ENCODE peak calls at places on chromosomes 4 and X, in seven cellular contexts. L, C, X, B, D, Y and V are unnamed samples.

GRCh38 chrX:69018416-69019072 is 146.7 kb downstream of the PJA1 start:
- DNase-seq in B (no peak), C (no peak), D (no peak), Y (no peak), X (no peak), L (no peak), V (no peak)

GRCh38 chr4:101211146-101211553 is 136.2 kb downstream of the PPP3CA start:
- DNase-seq in Y (peak; percentile 58), D (no peak), B (no peak), L (no peak), X (no peak), C (no peak), V (no peak)

GRCh38 chrX:82070948-82071347 is 869.0 kb downstream of the SH3BGRL start:
- DNase-seq in D (no peak), L (no peak), B (no peak), C (no peak), X (no peak), Y (no peak), V (no peak)

GRCh38 chr4:8365951-8366350 is 74.6 kb downstream of the ACOX3 start:
- DNase-seq in Y (no peak), X (no peak), L (no peak), D (no peak), C (no peak), B (no peak), V (no peak)

GRCh38 chr4:102430511-102430910 is 70.6 kb upstream of the NFKB1 start:
- DNase-seq in D (no peak), X (no peak), Y (peak; percentile 16), C (no peak), L (no peak), B (no peak), V (peak; percentile 42)

GRCh38 chr4:43379001-43379400 is 486.5 kb downstream of the GRXCR1 start:
- DNase-seq in D (no peak), Y (no peak), C (no peak), X (no peak), B (no peak), L (no peak), V (no peak)

GRCh38 chr4:1608821-1609500 is 75.2 kb downstream of the FAM53A start:
- DNase-seq in D (no peak), Y (no peak), X (no peak), C (no peak), L (no peak), B (no peak), V (no peak)

GRCh38 chr4:886244-886643 is 45.9 kb downstream of the GAK start:
- DNase-seq in X (no peak), B (no peak), Y (no peak), L (no peak), C (no peak), D (no peak), V (no peak)

GRCh38 chr4:151887151-151887815 is 126.5 kb upstream of the GATB start:
- DNase-seq in L (no peak), B (no peak), C (no peak), Y (no peak), X (no peak), D (peak; percentile 61), V (peak; percentile 47)